ENCODE peak calls at places on chromosomes 13 and 19, in four cellular contexts. J, G, Q and W are unnamed samples.

GRCh38 chr13:20258963-20259288 is 26.8 kb upstream of the GJB6 start:
- DNase-seq in J (no peak), G (no peak), Q (no peak), W (no peak)

GRCh38 chr13:95948646-95949045 is 104.6 kb downstream of the UGGT2 start:
- DNase-seq in J (no peak), G (no peak), Q (no peak), W (no peak)

GRCh38 chr19:32022044-32022945 is 323.1 kb upstream of the ZNF507 start:
- DNase-seq in J (no peak), G (no peak), Q (no peak), W (no peak)

GRCh38 chr13:99314640-99315176 is 7.5 kb upstream of the GPR183 start:
- DNase-seq in J (no peak), G (no peak), Q (no peak), W (no peak)

GRCh38 chr13:46281779-46282178 is 70.1 kb downstream of the LRRC63 start:
- DNase-seq in J (no peak), G (peak), Q (no peak), W (no peak)

GRCh38 chr13:24502567-24503375 is 9.8 kb downstream of the PARP4 start:
- DNase-seq in J (peak), G (peak), Q (no peak), W (no peak)

GRCh38 chr13:110538632-110539031 is 22.9 kb downstream of the RAB20 start:
- DNase-seq in J (no peak), G (no peak), Q (no peak), W (no peak)

GRCh38 chr13:113129480-113129879 is 6.9 kb downstream of the F10 start:
- DNase-seq in J (no peak), G (no peak), Q (no peak), W (no peak)

GRCh38 chr13:101514695-101515275 is 62.3 kb downstream of the ITGBL1 start:
- DNase-seq in J (no peak), G (peak), Q (no peak), W (no peak)

GRCh38 chr13:89541091-89542030 is 1806.1 kb upstream of the MIR17HG start:
- DNase-seq in J (no peak), G (no peak), Q (no peak), W (no peak)

GRCh38 chr19:13611596-13611995 is 105.3 kb upstream of the CACNA1A start:
- DNase-seq in J (no peak), G (no peak), Q (no peak), W (no peak)

GRCh38 chr19:2282062-2282861 is at the start of gene PEAK3:
- DNase-seq in J (no peak), G (no peak), Q (peak), W (peak)
- TF ChIP-seq POLR2A in J (no peak), G (no peak), Q (no peak), W (no peak)

GRCh38 chr19:1863638-1864479 is 480 bp upstream of the KLF16 start:
- DNase-seq in J (peak), G (peak), Q (no peak), W (peak)

GRCh38 chr19:1862424-1863307 is 713 bp downstream of the KLF16 start:
- DNase-seq in J (no peak), G (peak), Q (no peak), W (no peak)

GRCh38 chr19:1862068-1862423 is 1.3 kb downstream of the KLF16 start:
- DNase-seq in J (no peak), G (no peak), Q (no peak), W (no peak)

GRCh38 chr19:1864480-1865171 is 1.2 kb upstream of the KLF16 start:
- DNase-seq in J (no peak), G (peak), Q (no peak), W (no peak)

DNA sequence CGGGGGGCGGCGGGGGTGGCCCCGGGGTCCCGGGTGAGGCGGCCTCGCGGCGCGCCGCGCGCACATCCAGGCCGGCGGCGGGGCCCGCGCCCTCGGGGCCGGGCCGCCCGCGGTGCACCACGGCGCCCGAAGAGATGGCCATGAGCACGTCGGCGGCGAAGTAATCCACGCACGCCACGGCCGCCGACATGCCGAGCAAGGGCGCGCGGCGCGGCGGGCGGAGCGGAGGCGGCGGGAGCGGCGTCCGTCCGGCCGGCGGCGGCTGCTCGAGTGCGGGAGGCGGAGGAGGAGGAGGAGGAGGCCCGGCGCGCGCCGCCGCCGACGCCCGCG is at the start of gene KLF16:
- DNase-seq in J (no peak), G (no peak), Q (no peak), W (no peak)
- TF ChIP-seq POLR2A in J (no peak), G (peak), Q (no peak), W (no peak)

DNA sequence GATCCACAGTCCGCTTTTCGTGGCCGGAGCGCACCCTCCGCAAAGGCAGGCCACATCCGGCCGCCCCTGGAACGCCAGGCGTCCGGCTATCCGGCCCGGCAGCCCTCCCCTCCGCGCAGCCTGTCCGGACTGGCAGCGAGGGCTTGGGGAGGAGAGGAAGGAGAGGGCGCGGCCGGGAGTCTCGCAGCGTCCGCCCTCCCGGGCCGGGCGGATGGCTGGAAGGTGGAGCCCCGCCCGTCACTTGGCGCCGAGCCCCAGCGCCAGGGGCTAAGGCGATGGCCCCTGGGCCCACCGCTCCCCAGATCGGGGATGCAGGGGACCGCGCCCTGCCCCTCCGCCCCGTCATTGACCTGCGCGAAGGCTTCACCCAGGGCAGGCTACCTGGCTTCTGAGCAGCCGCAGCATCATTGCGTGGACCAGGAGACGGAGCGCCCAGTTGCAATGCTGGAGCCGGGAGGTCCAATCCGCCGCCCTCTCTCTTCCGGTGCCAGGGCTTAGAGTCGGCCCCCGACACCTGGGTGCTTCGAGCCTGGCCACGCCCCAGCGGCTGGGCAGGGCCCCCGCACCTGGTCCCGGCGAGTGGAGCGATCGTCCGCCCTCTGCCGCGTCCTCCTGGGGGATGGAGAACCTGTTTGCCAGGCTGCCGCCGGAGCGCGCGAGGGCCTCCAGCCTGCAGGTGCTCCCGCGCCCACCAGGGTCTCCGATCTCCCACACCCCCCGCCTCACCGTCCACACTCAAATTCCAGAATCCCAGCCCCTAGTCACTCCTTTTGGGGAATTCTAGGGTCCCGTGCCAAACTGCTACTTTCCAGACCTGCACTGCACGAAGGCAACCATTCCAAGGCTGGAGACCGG is at the start of gene FUT1:
- DNase-seq in J (peak), G (no peak), Q (no peak), W (no peak)
- TF ChIP-seq POLR2A in J (no peak), G (peak), Q (no peak), W (no peak)

GRCh38 chr19:15048128-15048527 is 1.2 kb upstream of the CASP14 start:
- DNase-seq in J (no peak), G (no peak), Q (no peak), W (no peak)
- TF ChIP-seq POLR2A in J (no peak), G (no peak), Q (no peak), W (no peak)